ENCODE peak calls at places on chromosomes 7 and 10, in seven cellular contexts. I, G, K, Z, D, N and B are unnamed samples.

GRCh38 chr7:78139335-78139734 is 340.8 kb downstream of the PHTF2 start:
- DNase-seq in Z (no peak), I (no peak), G (peak), N (peak), D (peak), K (no peak), B (no peak)

GRCh38 chr10:125656523-125656922 is 26.4 kb downstream of the TEX36 start:
- DNase-seq in N (no peak), G (no peak), K (no peak), I (no peak), Z (no peak), D (no peak), B (no peak)

GRCh38 chr10:42952358-42952757 is 124.5 kb upstream of the RET start:
- DNase-seq in I (no peak), D (peak), Z (no peak), G (peak), N (peak), K (no peak), B (no peak)

GRCh38 chr7:94053532-94053931 is 49.4 kb upstream of the BET1 start:
- DNase-seq in G (no peak), K (no peak), N (no peak), D (no peak), I (no peak), Z (no peak), B (no peak)

GRCh38 chr10:131231965-131232541 is 79.5 kb downstream of the TCERG1L start:
- DNase-seq in N (no peak), Z (no peak), K (no peak), I (no peak), G (no peak), D (no peak), B (peak)

GRCh38 chr10:7696545-7696944 is 6.6 kb upstream of the ITIH2 start:
- DNase-seq in I (no peak), G (no peak), K (no peak), Z (no peak), D (no peak), N (peak), B (no peak)

GRCh38 chr7:19530261-19530660 is 178.6 kb downstream of the POLR1F start:
- DNase-seq in N (no peak), D (no peak), I (no peak), Z (no peak), G (no peak), K (no peak), B (no peak)

GRCh38 chr10:105844653-105845052 is 1203.6 kb downstream of the SORCS3 start:
- DNase-seq in Z (no peak), I (no peak), N (no peak), D (no peak), K (no peak), G (no peak), B (no peak)

GRCh38 chr7:19533266-19533665 is 175.6 kb downstream of the POLR1F start:
- DNase-seq in G (no peak), N (no peak), D (no peak), I (no peak), K (no peak), Z (no peak), B (no peak)

GRCh38 chr10:63206997-63207952 is 74.1 kb downstream of the NRBF2 start:
- DNase-seq in G (peak), D (peak), K (no peak), N (no peak), Z (peak), I (no peak), B (no peak)

GRCh38 chr7:152095771-152096170 is 70.3 kb downstream of the GALNT11 start:
- DNase-seq in N (no peak), I (no peak), Z (no peak), D (no peak), K (no peak), G (no peak), B (no peak)

GRCh38 chr7:71828361-71828760 is 583.8 kb downstream of the CALN1 start:
- DNase-seq in G (no peak), Z (no peak), K (no peak), I (no peak), N (no peak), D (no peak), B (no peak)

GRCh38 chr7:8442295-8442813 is 8.9 kb downstream of the NXPH1 start:
- DNase-seq in D (no peak), G (no peak), I (no peak), Z (no peak), N (no peak), K (no peak), B (no peak)

GRCh38 chr7:105016083-105017075 is 2.4 kb downstream of the KMT2E start:
- DNase-seq in Z (no peak), D (peak), N (no peak), G (peak), K (no peak), I (no peak), B (peak)

GRCh38 chr10:130666215-130666614 is 530.0 kb downstream of the GLRX3 start:
- DNase-seq in G (no peak), N (no peak), D (no peak), Z (no peak), K (no peak), I (no peak), B (no peak)

GRCh38 chr10:6141296-6142151 is 52.7 kb downstream of the RBM17 start:
- DNase-seq in I (no peak), Z (no peak), K (no peak), D (peak), G (peak), N (peak), B (no peak)

GRCh38 chr10:28087675-28088351 is 88.9 kb upstream of the ODAD2 start:
- DNase-seq in Z (no peak), G (peak), N (peak), K (no peak), I (no peak), D (peak), B (no peak)

GRCh38 chr7:56105508-56105907 is 768 bp downstream of the CHCHD2 start:
- DNase-seq in I (no peak), D (peak), Z (peak), N (peak), K (peak), G (peak), B (peak)

GRCh38 chr7:157047148-157047547 is 36.7 kb upstream of the MNX1 start:
- DNase-seq in D (no peak), I (no peak), N (peak), K (no peak), Z (no peak), G (no peak), B (no peak)

GRCh38 chr10:46064269-46064817 is 18.3 kb upstream of the MSMB start:
- DNase-seq in K (no peak), Z (no peak), I (no peak), G (no peak), N (no peak), D (no peak), B (no peak)

GRCh38 chr10:93034426-93034825 is 26.2 kb upstream of the CYP26C1 start:
- DNase-seq in N (no peak), K (no peak), Z (no peak), D (peak), G (no peak), I (no peak), B (no peak)

GRCh38 chr10:47282005-47282656 is 17.9 kb upstream of the GDF10 start:
- DNase-seq in I (no peak), G (no peak), D (no peak), N (no peak), Z (no peak), K (no peak), B (no peak)

GRCh38 chr7:96987719-96988118 is 17.6 kb upstream of the DLX6 start:
- DNase-seq in G (no peak), N (no peak), Z (no peak), D (no peak), K (no peak), I (no peak), B (no peak)

GRCh38 chr7:152081088-152081487 is 55.6 kb downstream of the GALNT11 start:
- DNase-seq in Z (no peak), D (peak), K (no peak), I (no peak), G (no peak), N (peak), B (no peak)

GRCh38 chr7:149027055-149027454 is 1.2 kb downstream of the PDIA4 start:
- DNase-seq in Z (no peak), G (no peak), K (no peak), I (no peak), D (no peak), N (peak), B (no peak)

GRCh38 chr10:17943033-17943745 is 8.5 kb upstream of the SLC39A12 start:
- DNase-seq in G (no peak), D (no peak), I (no peak), K (no peak), N (peak), Z (no peak), B (no peak)

GRCh38 chr7:1024876-1025746 is 19.2 kb upstream of the GPR146 start:
- DNase-seq in K (no peak), D (no peak), N (no peak), I (no peak), G (no peak), Z (no peak), B (no peak)

GRCh38 chr7:128781126-128781525 is 5.5 kb upstream of the OPN1SW start:
- DNase-seq in D (peak), G (peak), I (no peak), N (no peak), Z (peak), K (no peak), B (no peak)

GRCh38 chr7:149715476-149715875 is 57.9 kb downstream of the ZNF467 start:
- DNase-seq in Z (no peak), N (no peak), I (no peak), K (no peak), G (no peak), D (peak), B (peak)

GRCh38 chr10:5744849-5745248 is 60.2 kb downstream of the TASOR2 start:
- DNase-seq in K (no peak), D (no peak), Z (no peak), N (no peak), I (no peak), G (no peak), B (no peak)

GRCh38 chr7:127530148-127530547 is 55.2 kb downstream of the GCC1 start:
- DNase-seq in N (no peak), Z (no peak), K (no peak), G (peak), D (no peak), I (no peak), B (no peak)

GRCh38 chr7:19404912-19405329 is 259.7 kb upstream of the FERD3L start:
- DNase-seq in G (peak), K (no peak), I (no peak), D (peak), N (peak), Z (peak), B (no peak)

GRCh38 chr10:130745831-130746230 is 565.7 kb downstream of the TCERG1L start:
- DNase-seq in D (no peak), I (no peak), K (no peak), Z (no peak), N (no peak), G (no peak), B (no peak)

GRCh38 chr7:12518920-12519681 is 51.4 kb upstream of the SCIN start:
- DNase-seq in D (peak), Z (no peak), G (peak), N (peak), I (no peak), K (no peak), B (no peak)

GRCh38 chr7:148738737-148739535 is 40.2 kb downstream of the CUL1 start:
- DNase-seq in D (peak), G (peak), Z (no peak), I (no peak), K (no peak), N (peak), B (peak)

GRCh38 chr10:119346063-119346835 is 138.9 kb downstream of the GRK5 start:
- DNase-seq in G (no peak), K (no peak), N (no peak), D (peak), Z (no peak), I (no peak), B (no peak)

GRCh38 chr7:69907720-69908119 is 309.4 kb downstream of the AUTS2 start:
- DNase-seq in I (no peak), N (no peak), G (no peak), Z (no peak), D (no peak), K (no peak), B (peak)